ENCODE peak calls at places on chromosomes 7 and 10, in seven cellular contexts. J, N, U, P, R, E and W are unnamed samples.

GRCh38 chr7:30983042-30983913 is 19.5 kb downstream of the GHRHR start:
- DNase-seq in J (peak; percentile 82), N (no peak), U (peak; percentile 92), P (peak; percentile 86), R (peak; percentile 75), E (peak; percentile 69), W (peak; percentile 96)

GRCh38 chr7:41487229-41487861 is 215.5 kb downstream of the INHBA start:
- DNase-seq in J (no peak), N (no peak), U (no peak), P (no peak), R (no peak), E (no peak), W (no peak)

GRCh38 chr7:68456469-68456868 is 1141.8 kb upstream of the AUTS2 start:
- DNase-seq in J (no peak), N (no peak), U (no peak), P (no peak), R (no peak), E (no peak), W (no peak)

GRCh38 chr7:72435366-72435765 is 23.2 kb upstream of the CALN1 start:
- DNase-seq in J (no peak), N (no peak), U (peak; percentile 49), P (no peak), R (no peak), E (no peak), W (no peak)

GRCh38 chr10:19493917-19494316 is 322.3 kb upstream of the PLXDC2 start:
- DNase-seq in J (no peak), N (no peak), U (no peak), P (no peak), R (no peak), E (no peak), W (no peak)

GRCh38 chr7:27082171-27082570 is 13.6 kb downstream of the HOXA1 start:
- DNase-seq in J (no peak), N (no peak), U (no peak), P (no peak), R (no peak), E (no peak), W (no peak)

GRCh38 chr10:8043569-8044306 is 10.8 kb upstream of the GATA3 start:
- DNase-seq in J (no peak), N (no peak), U (no peak), P (no peak), R (no peak), E (no peak), W (no peak)

GRCh38 chr10:97520978-97521761 is 22.4 kb downstream of the UBTD1 start:
- DNase-seq in J (no peak), N (no peak), U (peak; percentile 43), P (no peak), R (no peak), E (no peak), W (no peak)

GRCh38 chr10:97532935-97533671 is 34.4 kb downstream of the UBTD1 start:
- DNase-seq in J (no peak), N (no peak), U (no peak), P (peak; percentile 20), R (peak; percentile 28), E (peak; percentile 61), W (no peak)

GRCh38 chr10:73920084-73920483 is 9.2 kb downstream of the PLAU start:
- DNase-seq in J (no peak), N (no peak), U (no peak), P (peak; percentile 19), R (no peak), E (no peak), W (no peak)

GRCh38 chr10:115092555-115093285 is 445 bp upstream of the ATRNL1 start:
- DNase-seq in J (no peak), N (no peak), U (peak; percentile 75), P (peak; percentile 16), R (no peak), E (peak; percentile 27), W (no peak)

GRCh38 chr10:36021096-36021495 is 379.0 kb upstream of the FZD8 start:
- DNase-seq in J (no peak), N (no peak), U (no peak), P (no peak), R (no peak), E (no peak), W (peak; percentile 60)

GRCh38 chr7:40656349-40656748 is 521.5 kb downstream of the SUGCT start:
- DNase-seq in J (no peak), N (no peak), U (no peak), P (no peak), R (no peak), E (no peak), W (no peak)

GRCh38 chr7:9776900-9777299 is 1196.8 kb upstream of the PHF14 start:
- DNase-seq in J (no peak), N (no peak), U (no peak), P (no peak), R (no peak), E (no peak), W (no peak)

GRCh38 chr7:157813741-157814661 is 477.2 kb downstream of the DNAJB6 start:
- DNase-seq in J (no peak), N (no peak), U (peak; percentile 68), P (no peak), R (no peak), E (no peak), W (no peak)

GRCh38 chr10:112658900-112659328 is 211.9 kb downstream of the VTI1A start:
- DNase-seq in J (no peak), N (no peak), U (no peak), P (no peak), R (peak; percentile 44), E (no peak), W (no peak)

GRCh38 chr10:90621577-90621976 is 236.3 kb downstream of the HTR7 start:
- DNase-seq in J (no peak), N (no peak), U (no peak), P (no peak), R (no peak), E (peak; percentile 2), W (no peak)

GRCh38 chr10:3789621-3790020 is 4.6 kb upstream of the KLF6 start:
- DNase-seq in J (no peak), N (no peak), U (no peak), P (no peak), R (no peak), E (no peak), W (no peak)

GRCh38 chr10:3787001-3787400 is 2.0 kb upstream of the KLF6 start:
- DNase-seq in J (no peak), N (no peak), U (no peak), P (no peak), R (no peak), E (peak; percentile 12), W (no peak)

GRCh38 chr10:3786295-3786981 is 1.4 kb upstream of the KLF6 start:
- DNase-seq in J (no peak), N (no peak), U (peak; percentile 80), P (peak; percentile 81), R (no peak), E (peak; percentile 42), W (peak; percentile 92)

GRCh38 chr10:3785849-3786290 is 861 bp upstream of the KLF6 start:
- DNase-seq in J (no peak), N (no peak), U (no peak), P (peak; percentile 68), R (no peak), E (peak; percentile 60), W (peak; percentile 91)

DNA sequence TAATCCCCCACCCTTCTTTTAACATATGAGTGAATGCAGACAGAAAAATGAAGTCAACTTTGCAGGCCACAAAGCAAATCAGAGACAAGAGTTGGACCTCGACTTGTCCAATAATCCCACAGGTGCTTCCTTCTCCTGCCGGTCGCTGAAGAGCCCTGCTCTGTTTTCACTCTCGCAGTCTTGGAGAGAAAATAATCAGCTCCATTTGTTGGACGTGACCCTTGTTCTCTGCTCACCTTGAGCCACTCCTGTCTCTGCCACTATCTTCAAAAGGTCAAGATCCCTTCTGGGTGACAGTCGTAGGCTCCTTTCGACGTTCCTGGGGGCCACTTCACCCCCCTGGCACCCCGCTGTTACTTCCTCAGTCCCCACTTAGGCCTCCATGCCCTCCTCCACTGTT is 2.8 kb upstream of the KLF6 start:
- DNase-seq in J (no peak), N (no peak), U (no peak), P (no peak), R (no peak), E (no peak), W (peak; percentile 80)
- H3K27ac ChIP-seq in J (no peak overlapping the region), N (no peak overlapping the region), U (no peak overlapping the region), P (peak overlapping the region; percentile 100), R (peak overlapping the region; percentile 26), E (no peak overlapping the region), W (no peak overlapping the region)

GRCh38 chr10:75294031-75294437 is 58.3 kb upstream of the COMTD1 start:
- DNase-seq in J (no peak), N (no peak), U (no peak), P (no peak), R (no peak), E (no peak), W (no peak)

GRCh38 chr10:75294518-75294865 is 58.7 kb upstream of the COMTD1 start:
- DNase-seq in J (no peak), N (no peak), U (peak; percentile 80), P (peak; percentile 80), R (no peak), E (no peak), W (no peak)

GRCh38 chr10:75295901-75296441 is 60.2 kb upstream of the COMTD1 start:
- DNase-seq in J (no peak), N (no peak), U (no peak), P (peak; percentile 56), R (no peak), E (peak; percentile 21), W (no peak)

GRCh38 chr10:75293456-75293840 is 57.7 kb upstream of the COMTD1 start:
- DNase-seq in J (no peak), N (no peak), U (no peak), P (no peak), R (no peak), E (peak; percentile 25), W (no peak)

GRCh38 chr10:75294866-75295692 is 59.3 kb upstream of the COMTD1 start:
- DNase-seq in J (peak; percentile 77), N (no peak), U (peak; percentile 89), P (peak; percentile 97), R (peak; percentile 58), E (peak; percentile 93), W (peak; percentile 96)
- TF ChIP-seq POLR2A in J (no peak), N (no peak), U (peak; percentile 10), P (peak; percentile 85), R (no peak), E (no peak), W (no peak)

DNA sequence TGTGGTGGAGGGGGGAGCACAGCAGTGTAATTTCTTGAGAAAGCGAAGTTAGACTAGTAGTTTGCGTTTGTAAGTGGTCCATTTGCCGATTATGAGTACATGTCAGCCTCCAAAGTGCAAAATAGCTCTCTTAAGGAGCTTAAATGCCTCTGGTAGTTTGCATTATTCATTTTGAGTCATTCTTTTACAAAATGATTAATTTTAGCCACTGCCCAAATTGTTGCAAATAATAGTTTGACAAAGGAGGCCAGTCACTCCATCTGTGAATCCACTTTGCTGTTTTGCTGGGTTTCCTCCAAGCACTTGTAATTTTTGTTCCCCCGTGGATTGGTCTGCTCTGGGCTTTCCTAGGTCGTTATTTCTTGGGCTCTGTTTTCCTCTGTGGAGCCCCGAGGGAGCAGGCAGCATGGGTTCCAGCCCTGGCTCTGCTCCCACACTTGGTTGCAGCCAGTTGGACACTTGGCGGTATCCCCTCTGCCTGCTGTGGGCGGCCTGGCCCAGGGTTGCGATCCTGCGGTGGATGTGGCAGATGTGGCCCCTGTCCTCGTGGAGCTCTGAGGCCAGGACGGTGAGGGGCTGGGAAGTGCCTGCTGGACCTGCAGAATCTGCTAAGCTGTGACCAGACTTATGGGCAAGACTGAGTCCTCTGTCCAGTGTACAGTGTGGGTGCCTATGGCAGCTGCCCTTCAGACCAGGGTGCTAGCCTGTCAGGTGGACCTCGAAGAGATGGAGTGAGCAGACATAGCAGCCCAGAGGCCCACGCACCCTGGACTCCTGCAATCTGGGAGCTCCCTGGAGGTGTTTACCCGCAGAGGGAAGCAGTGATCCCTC is 129.1 kb upstream of the BTBD16 start:
- DNase-seq in J (no peak), N (no peak), U (peak; percentile 71), P (no peak), R (no peak), E (peak; percentile 63), W (no peak)
- H3K27ac ChIP-seq in J (peak overlapping the region; percentile 77), N (no peak overlapping the region), U (no peak overlapping the region), P (no peak overlapping the region), R (peak overlapping the region; percentile 88), E (no peak overlapping the region), W (peak overlapping the region; percentile 86)

GRCh38 chr10:992523-993340 is 4.5 kb downstream of the GTPBP4 start:
- DNase-seq in J (no peak), N (peak; percentile 43), U (no peak), P (no peak), R (no peak), E (no peak), W (no peak)
- TF ChIP-seq POLR2A in J (no peak), N (no peak), U (no peak), P (no peak), R (no peak), E (no peak), W (no peak)